ENCODE peak calls at places on chromosomes 11 and 22, in eight cellular contexts. S is Peyer's patch, W is stomach, A is left ventricle myocardium inferior, U is transverse colon, B is mucosa of descending colon, D is A549, L is GM23338. I is an unnamed sample.

GRCh38 chr11:13358871-13359270 is 81.3 kb downstream of the BMAL1 start:
- DNase-seq in S (no peak), W (no peak), A (no peak), U (no peak), B (no peak), D (no peak), L (no peak), I (no peak)

GRCh38 chr11:83687787-83688186 is 401.6 kb upstream of the CCDC90B start:
- DNase-seq in S (no peak), W (no peak), A (no peak), U (no peak), B (no peak), D (no peak), L (no peak), I (no peak)

GRCh38 chr11:119832536-119832935 is 103.5 kb upstream of the NECTIN1 start:
- DNase-seq in S (peak; percentile 86), W (peak; percentile 65), A (no peak), U (peak; percentile 70), B (peak; percentile 78), D (peak; percentile 8), L (no peak), I (peak; percentile 45)

GRCh38 chr11:38089728-38090127 is 1491.7 kb upstream of the RAG2 start:
- DNase-seq in S (no peak), W (no peak), A (no peak), U (no peak), B (no peak), D (no peak), L (no peak), I (no peak)

GRCh38 chr11:71994786-71995185 is 3.9 kb upstream of the IL18BP start:
- DNase-seq in S (no peak), W (no peak), A (no peak), U (no peak), B (no peak), D (no peak), L (no peak), I (no peak)

GRCh38 chr11:132942611-132943324 is 589.5 kb downstream of the OPCML start:
- DNase-seq in S (no peak), W (no peak), A (no peak), U (no peak), B (no peak), D (no peak), L (peak; percentile 59), I (no peak)

GRCh38 chr11:126776125-126776524 is 224.4 kb downstream of the KIRREL3 start:
- DNase-seq in S (no peak), W (no peak), A (no peak), U (no peak), B (no peak), D (no peak), L (no peak), I (peak; percentile 69)

GRCh38 chr11:37858398-37858797 is 1260.4 kb upstream of the RAG2 start:
- DNase-seq in S (no peak), W (no peak), A (no peak), U (no peak), B (no peak), D (no peak), L (no peak), I (no peak)

GRCh38 chr22:38756631-38757463 is 1.0 kb upstream of the SUN2 start:
- DNase-seq in S (no peak), W (no peak), A (no peak), U (peak; percentile 21), B (no peak), D (no peak), L (no peak), I (peak; percentile 42)

GRCh38 chr22:19853879-19854777 is 546 bp downstream of the GNB1L start:
- DNase-seq in S (no peak), W (peak; percentile 25), A (no peak), U (no peak), B (peak; percentile 49), D (no peak), L (no peak), I (peak; percentile 60)

GRCh38 chr22:46457502-46458488 is 79.6 kb downstream of the CELSR1 start:
- DNase-seq in S (peak; percentile 39), W (no peak), A (no peak), U (no peak), B (no peak), D (no peak), L (no peak), I (no peak)

GRCh38 chr11:123684601-123685000 is 30.2 kb upstream of the SCN3B start:
- DNase-seq in S (no peak), W (no peak), A (no peak), U (no peak), B (no peak), D (no peak), L (no peak), I (no peak)

GRCh38 chr11:61700720-61701119 is 20.5 kb downstream of the DAGLA start:
- DNase-seq in S (no peak), W (no peak), A (no peak), U (no peak), B (peak; percentile 60), D (no peak), L (no peak), I (no peak)

GRCh38 chr11:57566035-57566504 is 1.4 kb downstream of the UBE2L6 start:
- DNase-seq in S (no peak), W (peak; percentile 59), A (no peak), U (peak; percentile 57), B (peak; percentile 30), D (no peak), L (no peak), I (no peak)

GRCh38 chr22:43308451-43309235 is 34.5 kb downstream of the SCUBE1 start:
- DNase-seq in S (no peak), W (no peak), A (no peak), U (no peak), B (no peak), D (no peak), L (peak; percentile 34), I (no peak)

GRCh38 chr11:61332266-61332822 is 561 bp downstream of the DDB1 start:
- DNase-seq in S (no peak), W (no peak), A (no peak), U (no peak), B (no peak), D (peak; percentile 57), L (peak; percentile 61), I (no peak)

GRCh38 chr11:94806436-94806835 is 38.3 kb downstream of the AMOTL1 start:
- DNase-seq in S (no peak), W (no peak), A (no peak), U (no peak), B (no peak), D (no peak), L (no peak), I (no peak)

GRCh38 chr22:26585104-26585790 is 4.7 kb downstream of the TPST2 start:
- DNase-seq in S (no peak), W (peak; percentile 45), A (peak; percentile 78), U (no peak), B (no peak), D (no peak), L (no peak), I (no peak)

DNA sequence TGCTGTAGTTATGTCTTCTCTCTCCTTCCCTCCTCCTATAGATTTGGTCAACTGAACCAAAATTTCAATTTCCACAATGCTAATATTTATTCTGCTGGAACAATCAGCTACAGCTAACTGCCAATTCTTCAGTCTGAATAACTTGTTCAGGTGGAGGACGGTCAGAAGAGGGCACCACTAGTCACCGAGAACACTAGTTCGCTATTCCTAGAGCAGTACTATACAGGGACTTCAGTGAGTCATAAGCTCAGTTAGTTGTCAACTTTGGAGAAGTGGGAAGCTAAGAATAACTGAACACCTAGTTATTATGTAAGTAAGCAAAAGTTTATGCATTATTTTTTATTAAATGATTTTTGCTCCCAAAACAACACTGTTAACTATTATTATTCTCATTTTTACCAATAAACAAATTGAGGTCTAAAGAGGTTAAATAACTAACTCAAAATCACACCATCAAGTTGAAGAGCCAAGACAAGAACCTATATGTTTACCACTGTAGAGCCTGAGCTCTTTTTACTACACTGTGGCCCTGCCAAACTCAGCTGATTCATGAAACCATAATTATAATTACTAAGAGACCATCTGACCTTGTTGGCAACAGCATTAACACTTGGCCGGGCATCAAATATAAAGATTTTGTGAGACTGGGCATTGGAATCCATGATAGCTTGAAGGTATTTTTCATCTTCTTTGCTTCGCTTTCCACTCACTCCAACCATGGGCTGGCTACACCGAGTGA is 59.0 kb downstream of the CEP57 start:
- DNase-seq in S (no peak), W (peak; percentile 41), A (peak; percentile 18), U (peak; percentile 44), B (no peak), D (peak; percentile 8), L (peak; percentile 59), I (peak; percentile 37)
- TF ChIP-seq CTCF in S (peak; percentile 65), W (peak; percentile 44), A (peak; percentile 61), U (no peak), B (no peak), D (peak; percentile 35), L (peak; percentile 63), I (no peak)

GRCh38 chr11:134984421-134984820 is 572.4 kb upstream of the B3GAT1 start:
- DNase-seq in S (no peak), W (no peak), A (no peak), U (no peak), B (no peak), D (no peak), L (no peak), I (no peak)

GRCh38 chr11:134976540-134976939 is 564.5 kb upstream of the B3GAT1 start:
- DNase-seq in S (no peak), W (no peak), A (no peak), U (peak; percentile 20), B (peak; percentile 41), D (no peak), L (no peak), I (no peak)

GRCh38 chr11:134981824-134982223 is 569.8 kb upstream of the B3GAT1 start:
- DNase-seq in S (no peak), W (no peak), A (no peak), U (no peak), B (no peak), D (no peak), L (no peak), I (no peak)

GRCh38 chr11:134978388-134979088 is 566.5 kb upstream of the B3GAT1 start:
- DNase-seq in S (no peak), W (no peak), A (no peak), U (no peak), B (no peak), D (no peak), L (peak; percentile 39), I (no peak)

GRCh38 chr11:134980819-134981710 is 569.0 kb upstream of the B3GAT1 start:
- DNase-seq in S (no peak), W (no peak), A (no peak), U (no peak), B (no peak), D (no peak), L (no peak), I (no peak)
- H3K4me1 ChIP-seq in S (no peaks in the 10 kb centered on the region), W (no peaks in the 10 kb centered on the region), A (no peaks in the 10 kb centered on the region), U (no peaks in the 10 kb centered on the region), B (peaks cover 7% of the 10 kb centered on the region), D (no peaks in the 10 kb centered on the region), L (peaks cover 10% of the 10 kb centered on the region), I (no peaks in the 10 kb centered on the region)

DNA sequence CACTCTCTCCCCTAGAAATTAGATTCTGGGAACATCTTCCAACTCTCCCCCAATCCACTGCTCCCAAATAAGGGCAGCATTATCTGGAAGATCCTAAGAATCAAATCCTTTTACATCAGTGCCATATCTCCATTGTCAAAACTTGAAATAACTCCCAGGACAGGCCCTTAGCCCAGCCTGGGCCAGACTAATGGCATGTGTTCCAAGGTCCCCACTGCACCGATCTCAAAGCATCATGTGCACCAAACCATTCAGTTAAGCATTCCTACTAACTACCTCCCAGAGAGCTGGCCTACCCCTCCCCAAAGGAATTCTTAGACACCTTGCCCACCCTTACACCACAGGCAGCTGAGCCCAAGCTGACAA is 44.2 kb upstream of the POU2AF1 start:
- DNase-seq in S (no peak), W (no peak), A (no peak), U (no peak), B (no peak), D (no peak), L (no peak), I (no peak)
- TF ChIP-seq CTCF in S (no peak), W (no peak), A (no peak), U (no peak), B (no peak), D (no peak), L (no peak), I (no peak)

GRCh38 chr11:47511927-47512326 is 41.0 kb downstream of the CELF1 start:
- DNase-seq in S (no peak), W (no peak), A (no peak), U (no peak), B (no peak), D (no peak), L (no peak), I (no peak)
- H3K4me1 ChIP-seq in S (peaks cover 9% of the 10 kb centered on the region), W (peaks cover 99% of the 10 kb centered on the region), A (peaks cover 96% of the 10 kb centered on the region), U (peaks cover 94% of the 10 kb centered on the region), B (peaks cover 27% of the 10 kb centered on the region), D (peaks cover 94% of the 10 kb centered on the region), L (peaks cover 54% of the 10 kb centered on the region), I (peaks cover 5% of the 10 kb centered on the region)